ENCODE peak calls at places on chromosomes 13 and 19, in seven cellular contexts. Y is PC-9, L is DMS79, V is GF-D8, X is Ammon's horn, K is stomach, S is ELR. W is an unnamed sample.

GRCh38 chr13:44068169-44068568 is 188.5 kb downstream of the LACC1 start:
- DNase-seq in Y (no peak), L (no peak), V (no peak), X (no peak), K (no peak), S (peak), W (no peak)

GRCh38 chr19:29559743-29560142 is 33.9 kb downstream of the VSTM2B start:
- DNase-seq in Y (no peak), L (no peak), V (no peak), X (no peak), K (no peak), S (no peak), W (no peak)

GRCh38 chr13:34416833-34417425 is 525.1 kb upstream of the NBEA start:
- DNase-seq in Y (peak), L (no peak), V (no peak), X (peak), K (no peak), S (peak), W (no peak)

GRCh38 chr19:10503002-10503789 is at the start of gene KEAP1:
- DNase-seq in Y (no peak), L (peak), V (no peak), X (no peak), K (peak), S (peak), W (peak)

GRCh38 chr19:46192990-46193650 is 36.4 kb upstream of the IGFL1 start:
- DNase-seq in Y (peak), L (no peak), V (peak), X (peak), K (no peak), S (peak), W (peak)

GRCh38 chr13:52070929-52071523 is 46.5 kb downstream of the UTP14C start:
- DNase-seq in Y (no peak), L (no peak), V (peak), X (peak), K (no peak), S (peak), W (peak)

GRCh38 chr19:12721656-12722565 is 1.8 kb downstream of the TNPO2 start:
- DNase-seq in Y (peak), L (peak), V (no peak), X (peak), K (peak), S (peak), W (peak)

GRCh38 chr19:5697890-5698634 is 8.0 kb downstream of the RPL36 start:
- DNase-seq in Y (no peak), L (no peak), V (no peak), X (no peak), K (no peak), S (peak), W (no peak)

GRCh38 chr19:47471733-47472457 is at the start of gene SLC8A2:
- DNase-seq in Y (peak), L (peak), V (no peak), X (peak), K (peak), S (peak), W (peak)

GRCh38 chr13:66180806-66181205 is 1049.3 kb downstream of the PCDH9 start:
- DNase-seq in Y (no peak), L (no peak), V (no peak), X (no peak), K (no peak), S (no peak), W (no peak)

GRCh38 chr13:95784161-95784880 is 107.4 kb downstream of the DNAJC3 start:
- DNase-seq in Y (no peak), L (no peak), V (no peak), X (no peak), K (no peak), S (peak), W (no peak)

GRCh38 chr19:42197375-42197817 is 20.1 kb downstream of the DEDD2 start:
- DNase-seq in Y (peak), L (no peak), V (peak), X (no peak), K (no peak), S (no peak), W (peak)

GRCh38 chr19:13995017-13995728 is 10.9 kb downstream of the RFX1 start:
- DNase-seq in Y (no peak), L (no peak), V (no peak), X (peak), K (no peak), S (peak), W (no peak)

GRCh38 chr19:47210689-47211316 is 20.2 kb downstream of the BBC3 start:
- DNase-seq in Y (peak), L (no peak), V (peak), X (peak), K (peak), S (peak), W (peak)

GRCh38 chr19:18488838-18489626 is 32.8 kb downstream of the ELL start:
- DNase-seq in Y (no peak), L (peak), V (no peak), X (no peak), K (peak), S (peak), W (no peak)

GRCh38 chr13:113785051-113786010 is 26.3 kb downstream of the TMEM255B start:
- DNase-seq in Y (peak), L (peak), V (no peak), X (no peak), K (no peak), S (peak), W (peak)

GRCh38 chr13:95099541-95099940 is 201.7 kb downstream of the ABCC4 start:
- DNase-seq in Y (no peak), L (no peak), V (no peak), X (no peak), K (peak), S (peak), W (no peak)

GRCh38 chr19:51460164-51460992 is 2.1 kb upstream of the SIGLEC8 start:
- DNase-seq in Y (no peak), L (no peak), V (peak), X (peak), K (peak), S (peak), W (peak)

GRCh38 chr19:5191091-5191490 is 149.5 kb downstream of the PTPRS start:
- DNase-seq in Y (peak), L (no peak), V (no peak), X (no peak), K (no peak), S (peak), W (peak)

GRCh38 chr19:383922-384800 is 24.8 kb downstream of the C2CD4C start:
- DNase-seq in Y (no peak), L (no peak), V (no peak), X (no peak), K (peak), S (no peak), W (peak)

GRCh38 chr13:102399791-102400618 is 1.8 kb downstream of the FGF14 start:
- DNase-seq in Y (no peak), L (peak), V (no peak), X (peak), K (no peak), S (no peak), W (no peak)

GRCh38 chr13:24923305-24923640 is 159.3 kb downstream of the RNF17 start:
- DNase-seq in Y (no peak), L (no peak), V (peak), X (peak), K (no peak), S (peak), W (peak)

GRCh38 chr13:70188567-70188966 is 80.3 kb upstream of the KLHL1 start:
- DNase-seq in Y (no peak), L (no peak), V (no peak), X (no peak), K (no peak), S (no peak), W (no peak)

GRCh38 chr13:36531746-36532486 is 99.6 kb downstream of the CCNA1 start:
- DNase-seq in Y (no peak), L (peak), V (peak), X (no peak), K (no peak), S (peak), W (no peak)

GRCh38 chr19:5046339-5047039 is 77.6 kb downstream of the KDM4B start:
- DNase-seq in Y (peak), L (peak), V (no peak), X (peak), K (peak), S (peak), W (peak)

GRCh38 chr19:54429545-54430227 is 14.4 kb downstream of the TTYH1 start:
- DNase-seq in Y (no peak), L (no peak), V (no peak), X (no peak), K (no peak), S (no peak), W (no peak)

GRCh38 chr13:95083758-95084157 is 217.5 kb downstream of the ABCC4 start:
- DNase-seq in Y (peak), L (no peak), V (no peak), X (no peak), K (no peak), S (peak), W (no peak)

GRCh38 chr19:56613639-56614038 is 18.5 kb downstream of the ZNF71 start:
- DNase-seq in Y (no peak), L (no peak), V (no peak), X (no peak), K (no peak), S (no peak), W (no peak)

GRCh38 chr19:10699650-10700335 is 1.4 kb upstream of the QTRT1 start:
- DNase-seq in Y (peak), L (peak), V (peak), X (peak), K (peak), S (peak), W (peak)

GRCh38 chr13:111387026-111387871 is 66.8 kb downstream of the TEX29 start:
- DNase-seq in Y (no peak), L (no peak), V (no peak), X (no peak), K (peak), S (no peak), W (no peak)

GRCh38 chr13:95553271-95553588 is 710 bp downstream of the CLDN10 start:
- DNase-seq in Y (no peak), L (no peak), V (no peak), X (no peak), K (no peak), S (no peak), W (no peak)

GRCh38 chr19:4754248-4754647 is 30.6 kb upstream of the DPP9 start:
- DNase-seq in Y (no peak), L (no peak), V (no peak), X (no peak), K (no peak), S (no peak), W (peak)

GRCh38 chr13:99335603-99336002 is 28.4 kb upstream of the GPR183 start:
- DNase-seq in Y (no peak), L (no peak), V (peak), X (no peak), K (no peak), S (no peak), W (peak)

GRCh38 chr19:4386038-4386782 is 14.1 kb downstream of the SH3GL1 start:
- DNase-seq in Y (no peak), L (no peak), V (no peak), X (peak), K (no peak), S (no peak), W (no peak)

GRCh38 chr13:51618626-51619025 is 34.4 kb downstream of the WDFY2 start:
- DNase-seq in Y (no peak), L (no peak), V (no peak), X (peak), K (no peak), S (no peak), W (no peak)